ENCODE peak calls at places on chromosomes 4 and X, in five cellular contexts. B, N, Q, P and Y are unnamed samples.

GRCh38 chrX:135543924-135544323 is 23.5 kb downstream of the INTS6L start:
- DNase-seq in B (no peak), P (peak; percentile 54), Q (no peak), N (no peak), Y (no peak)

GRCh38 chr4:168634276-168634802 is 137.5 kb downstream of the PALLD start:
- DNase-seq in Q (peak; percentile 82), N (no peak), B (no peak), P (peak; percentile 12), Y (peak; percentile 99)

GRCh38 chr4:2570551-2571222 is 34.2 kb downstream of the FAM193A start:
- DNase-seq in B (peak; percentile 73), P (peak; percentile 75), N (no peak), Q (no peak), Y (no peak)

GRCh38 chrX:152907084-152907651 is 9.3 kb downstream of the ZNF185 start:
- DNase-seq in P (no peak), Q (no peak), B (no peak), N (no peak), Y (peak; percentile 42)

GRCh38 chrX:155148724-155149537 is 67.3 kb upstream of the VBP1 start:
- DNase-seq in N (peak; percentile 10), P (peak; percentile 54), B (peak; percentile 26), Q (no peak), Y (no peak)

GRCh38 chr4:151204925-151205524 is 71.9 kb upstream of the PRSS48 start:
- DNase-seq in N (no peak), Q (no peak), B (no peak), P (no peak), Y (no peak)

GRCh38 chr4:166324321-166324720 is 451.3 kb downstream of the TLL1 start:
- DNase-seq in P (no peak), N (no peak), B (no peak), Q (no peak), Y (peak; percentile 6)

GRCh38 chrX:55159556-55159955 is 60.6 kb upstream of the PAGE5 start:
- DNase-seq in P (no peak), B (no peak), Q (no peak), N (no peak), Y (no peak)

GRCh38 chr4:38177792-38178665 is 217.8 kb downstream of the PTTG2 start:
- DNase-seq in N (no peak), Q (no peak), B (peak; percentile 26), P (peak; percentile 53), Y (no peak)

GRCh38 chr4:52957220-52957686 is 95.1 kb downstream of the RASL11B start:
- DNase-seq in N (peak; percentile 62), P (no peak), B (no peak), Q (no peak), Y (peak; percentile 62)

GRCh38 chrX:10176121-10177003 is 19.6 kb downstream of the CLCN4 start:
- DNase-seq in B (no peak), Q (no peak), N (no peak), P (no peak), Y (no peak)

GRCh38 chr4:101191302-101192098 is 155.8 kb downstream of the PPP3CA start:
- DNase-seq in P (no peak), Q (no peak), B (no peak), N (no peak), Y (peak; percentile 95)

GRCh38 chr4:68712207-68712606 is 41.8 kb upstream of the UGT2B15 start:
- DNase-seq in N (no peak), B (no peak), Q (no peak), P (no peak), Y (no peak)

GRCh38 chr4:103996059-103996458 is 276.3 kb upstream of the TACR3 start:
- DNase-seq in P (no peak), B (no peak), N (peak; percentile 18), Q (peak; percentile 3), Y (peak; percentile 1)

GRCh38 chrX:71989768-71990167 is 79.1 kb downstream of the NHSL2 start:
- DNase-seq in N (no peak), B (no peak), P (no peak), Q (no peak), Y (peak; percentile 19)

GRCh38 chr4:22984390-22984789 is 291.7 kb downstream of the GBA3 start:
- DNase-seq in N (no peak), Q (no peak), B (no peak), P (no peak), Y (no peak)

GRCh38 chr4:19123681-19124080 is 1102.1 kb upstream of the LCORL start:
- DNase-seq in B (no peak), P (no peak), N (no peak), Q (no peak), Y (no peak)

GRCh38 chr4:51943221-51943620 is 76.9 kb downstream of the LRRC66 start:
- DNase-seq in B (no peak), Q (peak; percentile 14), P (no peak), N (no peak), Y (peak; percentile 65)

GRCh38 chr4:130054895-130055294 is 958.9 kb downstream of the C4orf33 start:
- DNase-seq in B (no peak), N (no peak), Q (no peak), P (no peak), Y (no peak)

GRCh38 chr4:170990989-170991589 is 822.1 kb upstream of the GALNTL6 start:
- DNase-seq in N (no peak), B (no peak), P (no peak), Q (no peak), Y (no peak)

GRCh38 chrX:152904151-152905080 is 6.5 kb downstream of the ZNF185 start:
- DNase-seq in B (peak; percentile 11), Q (peak; percentile 38), N (peak; percentile 35), P (peak; percentile 29), Y (peak; percentile 46)

GRCh38 chr4:109733728-109734127 is 3.9 kb upstream of the PLA2G12A start:
- DNase-seq in B (no peak), Q (no peak), N (no peak), P (no peak), Y (no peak)

GRCh38 chr4:169619518-169619957 is 840 bp upstream of the CLCN3 start:
- DNase-seq in N (peak; percentile 41), B (peak; percentile 62), P (peak; percentile 47), Q (peak; percentile 39), Y (peak; percentile 64)

GRCh38 chr4:162830899-162831298 is 335.8 kb downstream of the NAF1 start:
- DNase-seq in N (no peak), P (no peak), Q (no peak), B (no peak), Y (no peak)

GRCh38 chrX:150575415-150575814 is 7.0 kb downstream of the MTM1 start:
- DNase-seq in P (peak; percentile 76), B (peak; percentile 10), N (peak; percentile 65), Q (no peak), Y (peak; percentile 12)

GRCh38 chrX:45840411-45840950 is 639.8 kb upstream of the DIPK2B start:
- DNase-seq in P (no peak), Q (no peak), N (no peak), B (no peak), Y (peak; percentile 28)

GRCh38 chr4:142548491-142548890 is 297.6 kb downstream of the INPP4B start:
- DNase-seq in N (no peak), P (no peak), Q (no peak), B (no peak), Y (peak; percentile 29)

GRCh38 chrX:40154229-40154852 is 56.6 kb upstream of the BCOR start:
- DNase-seq in B (no peak), Q (no peak), N (no peak), P (no peak), Y (no peak)